ENCODE peak calls at places on chromosomes 13 and 19, in five cellular contexts. W is psoas muscle; H is activated CD8-positive, alpha-beta memory T cell treated with anti-CD3 and anti-CD28 coated beads, Interleukin-2, amount 10 ng/mL, durations not matched to agents 7 days and 5 days; A is cardiac fibroblast; P is activated T-helper 1 cell treated with anti-CD3 and anti-CD28 coated beads, Interleukin-2, amount 50 U/mL, for 16 hours. L is an unnamed sample.
A peak's percentile ranks its signal among the peaks of the same experiment; 100 is the strongest.

GRCh38 chr13:88656751-88657150 is 985.6 kb downstream of the SLITRK5 start:
- DNase-seq in W (no peak), H (no peak), A (no peak), P (no peak), L (no peak)

GRCh38 chr13:28268800-28269223 is 130.5 kb downstream of the PAN3 start:
- DNase-seq in W (no peak), H (no peak), A (no peak), P (no peak), L (no peak)

GRCh38 chr19:49339364-49340068 is 4.3 kb downstream of the CD37 start:
- DNase-seq in W (peak; percentile 83), H (no peak), A (peak; percentile 92), P (no peak), L (peak; percentile 95)

GRCh38 chr13:85700909-85701308 is 98.3 kb downstream of the SLITRK6 start:
- DNase-seq in W (no peak), H (no peak), A (no peak), P (no peak), L (no peak)

GRCh38 chr19:2782357-2782935 is 627 bp downstream of the SGTA start:
- DNase-seq in W (no peak), H (no peak), A (peak; percentile 5), P (no peak), L (peak; percentile 13)

GRCh38 chr19:12034196-12034595 is 1.3 kb downstream of the ZNF433 start:
- DNase-seq in W (no peak), H (no peak), A (peak; percentile 4), P (no peak), L (no peak)

GRCh38 chr19:3471954-3472655 is 8.2 kb downstream of the SMIM24 start:
- DNase-seq in W (peak; percentile 56), H (no peak), A (peak; percentile 32), P (peak; percentile 17), L (no peak)

GRCh38 chr13:107900775-107901174 is 314.6 kb downstream of the LIG4 start:
- DNase-seq in W (no peak), H (no peak), A (peak; percentile 43), P (no peak), L (peak; percentile 83)